ENCODE peak calls at places on chromosomes 4 and X, in eight cellular contexts. X, C, V, Y, T, J, Z and N are unnamed samples. For H3K4me1 and H3K9me3, the result is how much of the 10 kb centered on the place peaks cover.

GRCh38 chr4:118099106-118099505 is 64.8 kb downstream of the NDST3 start:
- DNase-seq in X (no peak), C (no peak), V (no peak), Y (no peak), T (no peak), J (no peak), Z (no peak), N (no peak)

GRCh38 chrX:69155786-69156520 is 9.3 kb downstream of the PJA1 start:
- DNase-seq in X (no peak), C (no peak), V (no peak), Y (no peak), T (no peak), J (no peak), Z (no peak), N (no peak)

GRCh38 chr4:150855981-150856510 is 159.0 kb downstream of the LRBA start:
- DNase-seq in X (no peak), C (no peak), V (no peak), Y (no peak), T (no peak), J (no peak), Z (no peak), N (no peak)

GRCh38 chr4:54100607-54101189 is 735 bp downstream of the GSX2 start:
- DNase-seq in X (no peak), C (no peak), V (no peak), Y (no peak), T (no peak), J (no peak), Z (no peak), N (no peak)

GRCh38 chr4:87430038-87430437 is 7.7 kb downstream of the NUDT9 start:
- DNase-seq in X (no peak), C (no peak), V (no peak), Y (no peak), T (no peak), J (no peak), Z (no peak), N (no peak)

GRCh38 chr4:85747871-85748491 is 273.0 kb downstream of the ARHGAP24 start:
- DNase-seq in X (peak), C (peak), V (peak), Y (no peak), T (peak), J (peak), Z (peak), N (no peak)

GRCh38 chrX:1496076-1496475 is 40.9 kb downstream of the P2RY8 start:
- DNase-seq in X (no peak), C (no peak), V (no peak), Y (no peak), T (no peak), J (no peak), Z (no peak), N (no peak)

GRCh38 chrX:153725039-153725831 is 579 bp downstream of the ABCD1 start:
- DNase-seq in X (no peak), C (no peak), V (no peak), Y (peak), T (no peak), J (peak), Z (no peak), N (no peak)

GRCh38 chr4:5143940-5144339 is 92.7 kb downstream of the STK32B start:
- DNase-seq in X (no peak), C (no peak), V (no peak), Y (no peak), T (no peak), J (no peak), Z (no peak), N (no peak)

GRCh38 chr4:62644372-62644771 is 1444.2 kb downstream of the ADGRL3 start:
- DNase-seq in X (peak), C (no peak), V (no peak), Y (peak), T (peak), J (peak), Z (no peak), N (no peak)

GRCh38 chr4:56655627-56656345 is 25.3 kb downstream of the HOPX start:
- DNase-seq in X (no peak), C (no peak), V (peak), Y (peak), T (no peak), J (no peak), Z (no peak), N (no peak)

GRCh38 chr4:86934147-86934771 is 552 bp upstream of the AFF1 start:
- DNase-seq in X (no peak), C (no peak), V (no peak), Y (no peak), T (no peak), J (no peak), Z (no peak), N (no peak)

GRCh38 chrX:68894513-68895338 is 65.9 kb downstream of the EFNB1 start:
- DNase-seq in X (peak), C (no peak), V (peak), Y (peak), T (peak), J (peak), Z (peak), N (peak)

GRCh38 chr4:118758293-118758692 is 73.1 kb downstream of the METTL14 start:
- DNase-seq in X (no peak), C (no peak), V (no peak), Y (no peak), T (no peak), J (no peak), Z (peak), N (no peak)

DNA sequence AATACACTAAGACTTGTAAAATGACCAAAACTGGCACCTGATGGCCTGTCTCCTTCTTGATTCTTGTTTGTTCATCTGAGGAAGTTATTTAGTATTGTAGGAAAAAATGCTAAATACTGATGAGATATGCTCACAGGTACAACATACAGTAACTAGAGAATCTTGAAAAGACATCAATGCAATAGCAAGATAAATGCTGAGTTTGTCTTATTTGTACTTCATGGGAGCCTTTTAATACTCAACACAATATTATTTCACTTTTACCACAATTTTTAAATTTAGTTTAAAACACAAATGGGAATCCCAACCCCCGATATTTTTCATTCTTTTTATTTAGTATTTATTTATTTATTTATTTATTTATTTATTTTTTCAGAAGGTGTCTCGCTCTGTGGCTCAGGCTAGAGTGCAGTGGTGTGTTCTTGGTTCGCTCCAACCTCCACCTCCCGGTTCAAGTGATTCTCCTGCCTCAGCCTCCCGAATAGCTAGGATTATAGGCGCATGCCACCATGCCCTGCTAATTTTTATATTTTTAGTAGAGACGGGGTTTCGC is 12.1 kb downstream of the HHIP start:
- DNase-seq in X (no peak), C (no peak), V (no peak), Y (no peak), T (no peak), J (no peak), Z (no peak), N (no peak)
- H3K4me1 ChIP-seq in X (under half), C (under half), V (under half), Y (under half), T (under half), J (under half), Z (under half), N (under half)

GRCh38 chrX:75335127-75335458 is 61.2 kb downstream of the UPRT start:
- DNase-seq in X (no peak), C (no peak), V (no peak), Y (no peak), T (no peak), J (no peak), Z (no peak), N (no peak)
- H3K9me3 ChIP-seq in X (under half), C (under half), V (under half), Y (under half), T (under half), J (under half), Z (under half), N (under half)

GRCh38 chr4:10112658-10113284 is 3.8 kb downstream of the WDR1 start:
- DNase-seq in X (no peak), C (no peak), V (no peak), Y (no peak), T (no peak), J (no peak), Z (no peak), N (no peak)
- H3K4me1 ChIP-seq in X (half or more), C (half or more), V (under half), Y (under half), T (under half), J (under half), Z (half or more), N (under half)

GRCh38 chr4:26713563-26714145 is 129.8 kb downstream of the TBC1D19 start:
- DNase-seq in X (no peak), C (no peak), V (no peak), Y (no peak), T (no peak), J (no peak), Z (no peak), N (no peak)
- H3K9me3 ChIP-seq in X (under half), C (under half), V (under half), Y (under half), T (under half), J (under half), Z (under half), N (under half)

DNA sequence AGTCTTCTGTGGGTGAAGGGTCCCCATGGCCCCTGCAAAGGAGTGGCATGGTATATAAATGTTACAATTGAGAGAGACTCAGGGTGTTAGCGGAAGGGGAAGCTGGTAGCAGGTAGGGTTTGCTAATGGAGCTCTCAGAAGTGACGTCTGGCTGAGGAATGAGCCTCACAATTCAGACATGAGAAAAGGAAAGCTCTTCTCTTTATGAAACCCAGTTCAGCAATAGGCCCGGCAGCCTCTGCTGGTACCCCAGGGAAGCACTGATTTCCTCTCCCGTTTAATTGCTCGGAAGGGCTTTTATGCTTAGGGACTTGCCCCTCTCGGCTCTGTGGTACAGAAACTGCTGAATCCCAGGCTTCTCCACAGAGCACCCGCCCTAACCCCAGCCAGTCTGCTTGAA is 19.4 kb upstream of the AFAP1 start:
- DNase-seq in X (no peak), C (no peak), V (no peak), Y (no peak), T (no peak), J (no peak), Z (no peak), N (no peak)
- H3K4me1 ChIP-seq in X (under half), C (under half), V (under half), Y (under half), T (under half), J (half or more), Z (under half), N (under half)

DNA sequence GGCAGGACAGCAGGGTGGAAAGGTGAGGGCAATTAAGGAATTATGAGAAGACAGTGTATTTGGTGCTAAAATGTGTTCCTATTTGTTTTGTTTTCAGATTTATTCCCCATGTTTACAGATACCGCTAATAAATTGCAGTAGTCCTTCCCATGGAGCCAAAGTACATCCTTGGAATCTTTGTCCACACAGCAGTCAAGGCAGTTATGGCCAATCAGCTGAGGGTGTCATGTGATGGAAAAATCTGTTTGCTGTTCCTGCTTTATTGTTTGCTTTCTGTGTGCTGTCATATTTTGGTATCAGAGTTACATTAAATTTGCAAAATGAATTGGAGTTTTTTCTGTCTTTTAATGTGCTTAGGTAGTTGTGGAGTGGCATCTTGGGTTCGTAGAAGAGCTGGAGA is 10.5 kb downstream of the TRO start:
- DNase-seq in X (no peak), C (no peak), V (no peak), Y (no peak), T (no peak), J (no peak), Z (no peak), N (no peak)
- H3K9me3 ChIP-seq in X (under half), C (under half), V (under half), Y (under half), T (under half), J (under half), Z (under half), N (under half)